ENCODE peak calls at places on chromosomes 2 and 18, in five cellular contexts. H is GM10248, T is right lobe of liver, G is prostate gland, Q is RCC 7860. J is an unnamed sample.

GRCh38 chr2:43311276-43311675 is 84.9 kb upstream of the ZFP36L2 start:
- DNase-seq in G (peak), Q (no peak), H (no peak), T (no peak), J (no peak)

GRCh38 chr2:10042301-10043161 is 819 bp upstream of the KLF11 start:
- DNase-seq in Q (peak), H (no peak), T (peak), G (no peak), J (peak)

GRCh38 chr2:20516646-20517341 is 69.9 kb downstream of the RHOB start:
- DNase-seq in T (no peak), G (peak), Q (no peak), H (peak), J (no peak)

GRCh38 chr2:120599656-120600055 is 136.0 kb upstream of the GLI2 start:
- DNase-seq in H (no peak), T (peak), Q (no peak), G (no peak), J (peak)

GRCh38 chr2:217993817-217994459 is 8.9 kb downstream of the TNS1 start:
- DNase-seq in H (peak), Q (no peak), G (no peak), T (peak), J (peak)

GRCh38 chr18:13280066-13280795 is 61.7 kb downstream of the LDLRAD4 start:
- DNase-seq in Q (peak), G (no peak), T (no peak), H (no peak), J (no peak)

GRCh38 chr2:228556707-228557106 is 375.2 kb upstream of the SPHKAP start:
- DNase-seq in G (no peak), H (no peak), Q (no peak), T (no peak), J (no peak)

GRCh38 chr2:7280790-7281189 is 363.6 kb downstream of the RNF144A start:
- DNase-seq in T (no peak), G (no peak), Q (no peak), H (no peak), J (no peak)

GRCh38 chr2:72694715-72695496 is 130.9 kb downstream of the EXOC6B start:
- DNase-seq in T (peak), H (no peak), G (no peak), Q (no peak), J (no peak)

GRCh38 chr2:232744963-232745362 is 31.4 kb downstream of the KCNJ13 start:
- DNase-seq in G (no peak), T (no peak), Q (no peak), H (no peak), J (no peak)

GRCh38 chr2:166239548-166239947 is 111.7 kb upstream of the SCN1A start:
- DNase-seq in T (no peak), G (no peak), Q (peak), H (no peak), J (no peak)

GRCh38 chr2:72757177-72757775 is 68.6 kb downstream of the EXOC6B start:
- DNase-seq in Q (peak), H (no peak), T (no peak), G (no peak), J (no peak)

GRCh38 chr18:23580677-23581367 is 5.5 kb downstream of the NPC1 start:
- DNase-seq in H (no peak), G (no peak), Q (peak), T (no peak), J (no peak)

GRCh38 chr2:127829845-127830246 is 18.9 kb upstream of the WDR33 start:
- DNase-seq in Q (no peak), H (peak), T (no peak), G (no peak), J (no peak)

GRCh38 chr18:40821596-40822243 is 1133.3 kb upstream of the PIK3C3 start:
- DNase-seq in T (peak), H (no peak), G (no peak), Q (no peak), J (no peak)

GRCh38 chr2:84458436-84459027 is 548 bp downstream of the SUCLG1 start:
- DNase-seq in Q (no peak), T (no peak), H (peak), G (peak), J (no peak)

GRCh38 chr2:235698028-235698427 is 204.2 kb downstream of the AGAP1 start:
- DNase-seq in Q (no peak), T (no peak), G (no peak), H (no peak), J (no peak)

GRCh38 chr2:186687774-186688173 is 6.1 kb upstream of the FAM171B start:
- DNase-seq in H (no peak), T (no peak), Q (no peak), G (no peak), J (no peak)

GRCh38 chr18:79366177-79367094 is 29.3 kb upstream of the NFATC1 start:
- DNase-seq in T (no peak), H (no peak), G (no peak), Q (no peak), J (no peak)

GRCh38 chr2:32745191-32745590 is 117.3 kb downstream of the TTC27 start:
- DNase-seq in H (no peak), Q (no peak), G (no peak), T (no peak), J (no peak)

GRCh38 chr2:71685073-71685848 is 231.9 kb downstream of the DYSF start:
- DNase-seq in T (no peak), H (no peak), G (no peak), Q (no peak), J (no peak)

GRCh38 chr2:86770816-86771215 is 19.9 kb downstream of the CD8A start:
- DNase-seq in H (no peak), T (no peak), Q (no peak), G (no peak), J (no peak)

GRCh38 chr2:70226781-70227180 is 21.6 kb downstream of the TIA1 start:
- DNase-seq in Q (no peak), T (no peak), H (no peak), G (no peak), J (no peak)

GRCh38 chr2:207503234-207503633 is 26.5 kb upstream of the CREB1 start:
- DNase-seq in G (no peak), Q (peak), H (peak), T (no peak), J (peak)

GRCh38 chr2:232874677-232875223 is 4.7 kb downstream of the SNORC start:
- DNase-seq in H (no peak), G (no peak), Q (no peak), T (no peak), J (no peak)

GRCh38 chr2:96245609-96246390 is 20.0 kb downstream of the TMEM127 start:
- DNase-seq in T (no peak), Q (no peak), G (no peak), H (no peak), J (peak)

GRCh38 chr2:31107588-31108300 is 30.5 kb downstream of the GALNT14 start:
- DNase-seq in H (no peak), Q (no peak), G (no peak), T (no peak), J (no peak)

GRCh38 chr2:25322313-25322712 is 19.4 kb downstream of the DNMT3A start:
- DNase-seq in H (no peak), T (no peak), G (no peak), Q (no peak), J (no peak)

GRCh38 chr2:216568563-216568962 is 64.7 kb upstream of the IGFBP2 start:
- DNase-seq in H (no peak), Q (no peak), T (no peak), G (no peak), J (no peak)

GRCh38 chr2:54523336-54523959 is 67.3 kb downstream of the SPTBN1 start:
- DNase-seq in H (no peak), T (no peak), G (no peak), Q (no peak), J (no peak)

GRCh38 chr18:56910967-56911366 is 235.9 kb upstream of the BOD1L2 start:
- DNase-seq in T (no peak), H (no peak), G (no peak), Q (no peak), J (no peak)

GRCh38 chr2:43542285-43542933 is 53.4 kb downstream of the THADA start:
- DNase-seq in T (no peak), G (no peak), Q (peak), H (peak), J (no peak)